ENCODE peak calls at places on chromosome 4, in eight cellular contexts. One of them, this sample, is unnamed.

GRCh38 chr4:142703694-142704309 is 142.3 kb downstream of the INPP4B start:
- DNase-seq in Peyer's patch: peak; percentile 68
- DNase-seq in HEK293T: no peak
- DNase-seq in HCEC 1CT: no peak
- DNase-seq in mesendoderm: no peak
- DNase-seq in T-helper 2 cell: no peak
- DNase-seq in Right ventricle myocardium superior: no peak
- DNase-seq in T-helper 1 cell: peak; percentile 66
- DNase-seq in this sample: peak; percentile 25

GRCh38 chr4:37453004-37453360 is 208.4 kb downstream of the NWD2 start:
- DNase-seq in Peyer's patch: peak; percentile 82
- DNase-seq in HEK293T: peak; percentile 29
- DNase-seq in HCEC 1CT: peak; percentile 2
- DNase-seq in mesendoderm: peak; percentile 92
- DNase-seq in T-helper 2 cell: no peak
- DNase-seq in Right ventricle myocardium superior: no peak
- DNase-seq in T-helper 1 cell: peak; percentile 62
- DNase-seq in this sample: no peak

GRCh38 chr4:4680758-4681157 is 138.9 kb upstream of the STX18 start:
- DNase-seq in Peyer's patch: no peak
- DNase-seq in HEK293T: no peak
- DNase-seq in HCEC 1CT: no peak
- DNase-seq in mesendoderm: no peak
- DNase-seq in T-helper 2 cell: no peak
- DNase-seq in Right ventricle myocardium superior: no peak
- DNase-seq in T-helper 1 cell: no peak
- DNase-seq in this sample: no peak

GRCh38 chr4:13476915-13477314 is 7.2 kb downstream of the RAB28 start:
- DNase-seq in Peyer's patch: no peak
- DNase-seq in HEK293T: no peak
- DNase-seq in HCEC 1CT: peak; percentile 47
- DNase-seq in mesendoderm: no peak
- DNase-seq in T-helper 2 cell: no peak
- DNase-seq in Right ventricle myocardium superior: no peak
- DNase-seq in T-helper 1 cell: peak; percentile 24
- DNase-seq in this sample: no peak

GRCh38 chr4:182978152-182978827 is 61.1 kb upstream of the DCTD start:
- DNase-seq in Peyer's patch: no peak
- DNase-seq in HEK293T: no peak
- DNase-seq in HCEC 1CT: no peak
- DNase-seq in mesendoderm: peak; percentile 21
- DNase-seq in T-helper 2 cell: no peak
- DNase-seq in Right ventricle myocardium superior: no peak
- DNase-seq in T-helper 1 cell: no peak
- DNase-seq in this sample: no peak

GRCh38 chr4:66575024-66575696 is 904.9 kb upstream of the EPHA5 start:
- DNase-seq in Peyer's patch: peak; percentile 61
- DNase-seq in HEK293T: peak; percentile 20
- DNase-seq in HCEC 1CT: peak; percentile 73
- DNase-seq in mesendoderm: no peak
- DNase-seq in T-helper 2 cell: no peak
- DNase-seq in Right ventricle myocardium superior: no peak
- DNase-seq in T-helper 1 cell: no peak
- DNase-seq in this sample: no peak

GRCh38 chr4:39025552-39026085 is 6.6 kb downstream of the TMEM156 start:
- DNase-seq in Peyer's patch: no peak
- DNase-seq in HEK293T: no peak
- DNase-seq in HCEC 1CT: no peak
- DNase-seq in mesendoderm: no peak
- DNase-seq in T-helper 2 cell: no peak
- DNase-seq in Right ventricle myocardium superior: no peak
- DNase-seq in T-helper 1 cell: no peak
- DNase-seq in this sample: no peak

GRCh38 chr4:146545102-146545501 is 23.4 kb upstream of the SLC10A7 start:
- DNase-seq in Peyer's patch: no peak
- DNase-seq in HEK293T: peak; percentile 27
- DNase-seq in HCEC 1CT: peak; percentile 35
- DNase-seq in mesendoderm: peak; percentile 62
- DNase-seq in T-helper 2 cell: no peak
- DNase-seq in Right ventricle myocardium superior: no peak
- DNase-seq in T-helper 1 cell: no peak
- DNase-seq in this sample: no peak

GRCh38 chr4:15714141-15714540 is 11.3 kb downstream of the BST1 start:
- DNase-seq in Peyer's patch: no peak
- DNase-seq in HEK293T: no peak
- DNase-seq in HCEC 1CT: no peak
- DNase-seq in mesendoderm: no peak
- DNase-seq in T-helper 2 cell: no peak
- DNase-seq in Right ventricle myocardium superior: no peak
- DNase-seq in T-helper 1 cell: no peak
- DNase-seq in this sample: no peak

GRCh38 chr4:140861359-140862181 is 105.4 kb upstream of the TBC1D9 start:
- DNase-seq in Peyer's patch: peak; percentile 84
- DNase-seq in HEK293T: peak; percentile 62
- DNase-seq in HCEC 1CT: peak; percentile 52
- DNase-seq in mesendoderm: peak; percentile 81
- DNase-seq in T-helper 2 cell: no peak
- DNase-seq in Right ventricle myocardium superior: no peak
- DNase-seq in T-helper 1 cell: peak; percentile 57
- DNase-seq in this sample: no peak

GRCh38 chr4:74933562-74934015 is 673 bp downstream of the PARM1 start:
- DNase-seq in Peyer's patch: peak; percentile 54
- DNase-seq in HEK293T: peak; percentile 19
- DNase-seq in HCEC 1CT: no peak
- DNase-seq in mesendoderm: peak; percentile 19
- DNase-seq in T-helper 2 cell: no peak
- DNase-seq in Right ventricle myocardium superior: peak; percentile 56
- DNase-seq in T-helper 1 cell: no peak
- DNase-seq in this sample: no peak

GRCh38 chr4:100076753-100077152 is 113.5 kb downstream of the DDIT4L start:
- DNase-seq in Peyer's patch: no peak
- DNase-seq in HEK293T: no peak
- DNase-seq in HCEC 1CT: no peak
- DNase-seq in mesendoderm: peak; percentile 28
- DNase-seq in T-helper 2 cell: no peak
- DNase-seq in Right ventricle myocardium superior: no peak
- DNase-seq in T-helper 1 cell: no peak
- DNase-seq in this sample: no peak

GRCh38 chr4:122758033-122758432 is 25.5 kb downstream of the BBS12 start:
- DNase-seq in Peyer's patch: peak; percentile 73
- DNase-seq in HEK293T: peak; percentile 14
- DNase-seq in HCEC 1CT: peak; percentile 37
- DNase-seq in mesendoderm: peak; percentile 50
- DNase-seq in T-helper 2 cell: no peak
- DNase-seq in Right ventricle myocardium superior: no peak
- DNase-seq in T-helper 1 cell: peak; percentile 29
- DNase-seq in this sample: no peak

This sample was measured in activated effector memory CD4-positive, alpha-beta T cell treated with Interleukin-2 at 50 U/mL for 16 hours.